ENCODE peak calls at places on chromosomes 11 and 22, in four cellular contexts. One of them, this sample, is unnamed. For H3K9me3, the result is how much of the 10 kb centered on the place peaks cover.

GRCh38 chr22:38412435-38413084 is 42.4 kb downstream of the KCNJ4 start:
- DNase-seq in HCT116: no peak
- DNase-seq in K562: peak
- DNase-seq in GM12878: no peak
- DNase-seq in this sample: no peak

GRCh38 chr11:77039491-77040400 is 5.5 kb downstream of the B3GNT6 start:
- DNase-seq in GM12878: no peak
- DNase-seq in K562: no peak
- DNase-seq in HCT116: no peak
- DNase-seq in this sample: no peak

GRCh38 chr11:114121744-114122504 is 62.4 kb downstream of the ZBTB16 start:
- DNase-seq in HCT116: no peak
- DNase-seq in K562: no peak
- DNase-seq in GM12878: no peak
- DNase-seq in this sample: no peak

GRCh38 chr22:40764743-40765441 is 54.3 kb downstream of the SLC25A17 start:
- DNase-seq in GM12878: peak
- DNase-seq in HCT116: no peak
- DNase-seq in K562: no peak
- DNase-seq in this sample: no peak

GRCh38 chr11:6755303-6755952 is 16.3 kb downstream of the OR2AG2 start:
- DNase-seq in K562: peak
- DNase-seq in GM12878: no peak
- DNase-seq in HCT116: peak
- DNase-seq in this sample: no peak

GRCh38 chr11:125072210-125072960 is 9.3 kb downstream of the SLC37A2 start:
- DNase-seq in HCT116: no peak
- DNase-seq in K562: no peak
- DNase-seq in GM12878: peak
- DNase-seq in this sample: no peak

GRCh38 chr11:12134239-12134590 is 23.8 kb downstream of the MICAL2 start:
- DNase-seq in K562: no peak
- DNase-seq in HCT116: no peak
- DNase-seq in GM12878: no peak
- DNase-seq in this sample: no peak

GRCh38 chr11:12108875-12109453 is 1.4 kb upstream of the MICAL2 start:
- DNase-seq in GM12878: no peak
- DNase-seq in K562: no peak
- DNase-seq in HCT116: no peak
- DNase-seq in this sample: no peak

GRCh38 chr22:17972385-17973181 is 51.8 kb downstream of the MICAL3 start:
- DNase-seq in GM12878: no peak
- DNase-seq in HCT116: no peak
- DNase-seq in K562: no peak
- DNase-seq in this sample: no peak

GRCh38 chr11:125890447-125891100 is 3.1 kb downstream of the HYLS1 start:
- DNase-seq in HCT116: no peak
- DNase-seq in K562: no peak
- DNase-seq in GM12878: no peak
- DNase-seq in this sample: no peak

GRCh38 chr11:62553839-62554361 is 7.3 kb upstream of the AHNAK start:
- DNase-seq in K562: no peak
- DNase-seq in GM12878: no peak
- DNase-seq in HCT116: peak
- DNase-seq in this sample: peak

GRCh38 chr22:37335819-37336199 is 53.5 kb downstream of the CYTH4 start:
- DNase-seq in K562: no peak
- DNase-seq in GM12878: no peak
- DNase-seq in HCT116: no peak
- DNase-seq in this sample: no peak

GRCh38 chr11:46010100-46010499 is 87.6 kb downstream of the LARGE2 start:
- DNase-seq in GM12878: no peak
- DNase-seq in HCT116: no peak
- DNase-seq in K562: no peak
- DNase-seq in this sample: no peak

GRCh38 chr22:32475428-32476010 is 908 bp downstream of the FBXO7 start:
- DNase-seq in HCT116: peak
- DNase-seq in K562: no peak
- DNase-seq in GM12878: no peak
- DNase-seq in this sample: no peak

GRCh38 chr22:21444701-21445436 is 22.3 kb upstream of the TMEM191C start:
- DNase-seq in HCT116: no peak
- DNase-seq in K562: no peak
- DNase-seq in GM12878: no peak
- DNase-seq in this sample: no peak

GRCh38 chr22:19959043-19959586 is 17.5 kb upstream of the TXNRD2 start:
- DNase-seq in K562: peak
- DNase-seq in GM12878: no peak
- DNase-seq in HCT116: peak
- DNase-seq in this sample: no peak

GRCh38 chr22:46934746-46935491 is 172.5 kb downstream of the TBC1D22A start:
- DNase-seq in GM12878: peak
- DNase-seq in K562: peak
- DNase-seq in HCT116: peak
- DNase-seq in this sample: peak

GRCh38 chr11:74871037-74871436 is 77.9 kb downstream of the XRRA1 start:
- DNase-seq in HCT116: no peak
- DNase-seq in K562: no peak
- DNase-seq in GM12878: no peak
- DNase-seq in this sample: no peak

GRCh38 chr11:74863410-74863809 is 85.5 kb downstream of the XRRA1 start:
- DNase-seq in K562: no peak
- DNase-seq in GM12878: no peak
- DNase-seq in HCT116: no peak
- DNase-seq in this sample: no peak

GRCh38 chr11:74860743-74861142 is 88.1 kb downstream of the XRRA1 start:
- DNase-seq in HCT116: no peak
- DNase-seq in K562: no peak
- DNase-seq in GM12878: no peak
- DNase-seq in this sample: no peak

GRCh38 chr11:74870485-74870884 is 78.4 kb downstream of the XRRA1 start:
- DNase-seq in K562: peak
- DNase-seq in GM12878: no peak
- DNase-seq in HCT116: peak
- DNase-seq in this sample: no peak

GRCh38 chr11:74866557-74866956 is 82.3 kb downstream of the XRRA1 start:
- DNase-seq in GM12878: no peak
- DNase-seq in K562: no peak
- DNase-seq in HCT116: no peak
- DNase-seq in this sample: no peak
- H3K9me3 ChIP-seq in GM12878: under half
- H3K9me3 ChIP-seq in K562: under half
- H3K9me3 ChIP-seq in HCT116: under half
- H3K9me3 ChIP-seq in this sample: under half

DNA sequence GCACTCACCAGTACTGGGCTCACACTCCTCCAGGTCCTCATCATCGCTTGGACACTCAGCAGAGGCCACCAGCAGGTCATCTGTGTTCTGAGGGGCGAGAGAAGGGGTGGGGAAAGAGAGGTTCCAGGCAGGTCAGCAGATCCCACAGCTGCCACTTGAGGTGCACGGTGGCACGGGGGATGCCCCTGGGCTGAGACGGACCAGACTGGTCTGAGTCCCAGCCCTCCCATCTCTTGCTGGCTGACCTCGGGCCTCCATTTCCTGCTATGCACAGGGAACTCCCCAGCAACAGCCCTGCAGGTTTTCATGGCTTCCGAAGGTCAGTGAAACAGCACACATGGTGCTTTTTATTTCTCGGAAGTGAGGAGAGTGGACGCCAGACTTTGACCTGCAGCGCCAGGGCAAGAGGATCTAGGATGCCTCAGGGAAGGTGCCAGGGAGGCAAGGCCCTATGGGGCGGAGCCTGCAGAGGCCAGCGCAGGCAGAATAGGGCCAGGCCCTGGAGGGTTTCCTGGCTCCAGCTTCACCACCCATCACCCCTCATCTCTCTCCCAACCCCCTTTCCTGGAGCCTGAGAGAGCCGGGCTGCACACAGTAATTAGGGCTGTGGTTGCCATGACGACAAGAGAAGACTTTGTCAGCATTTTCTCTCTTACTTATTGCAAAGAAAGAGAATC is 29.4 kb downstream of the SLC22A12 start:
- DNase-seq in K562: no peak
- DNase-seq in GM12878: no peak
- DNase-seq in HCT116: no peak
- DNase-seq in this sample: no peak
- TF ChIP-seq POLR2AphosphoS5 in K562: no peak
- TF ChIP-seq POLR2AphosphoS5 in GM12878: no peak
- TF ChIP-seq POLR2AphosphoS5 in HCT116: no peak
- TF ChIP-seq POLR2AphosphoS5 in this sample: no peak

DNA sequence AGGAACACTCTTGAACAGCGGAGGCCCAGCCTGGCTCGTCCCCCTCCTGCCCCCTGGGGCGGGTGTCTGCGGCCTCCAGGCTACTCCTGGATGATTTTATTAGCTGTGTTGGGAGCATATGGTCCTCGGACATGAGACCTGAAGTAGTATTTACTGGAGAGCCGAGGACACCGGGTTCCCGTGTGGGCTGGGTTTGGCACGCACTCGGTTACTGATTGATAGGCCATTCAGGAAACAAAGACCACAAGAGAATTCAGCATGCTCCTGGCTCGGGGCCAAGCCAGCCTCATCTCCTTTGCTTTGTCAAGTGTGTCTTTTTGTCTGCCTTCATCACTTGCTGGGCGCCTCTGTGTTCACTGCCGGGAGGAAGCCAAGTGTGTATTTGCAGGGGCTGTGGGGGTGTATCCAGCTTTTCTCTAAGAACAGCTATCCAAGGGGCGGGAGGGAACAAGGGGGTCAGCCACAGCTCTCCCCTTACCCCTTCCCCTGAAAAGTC is 9.7 kb downstream of the FXYD2 start:
- DNase-seq in GM12878: peak
- DNase-seq in HCT116: no peak
- DNase-seq in K562: no peak
- DNase-seq in this sample: no peak
- TF ChIP-seq SIN3A in GM12878: no peak
- TF ChIP-seq SIN3A in HCT116: no peak
- TF ChIP-seq SIN3A in K562: no peak
- TF ChIP-seq SIN3A in this sample: no peak

DNA sequence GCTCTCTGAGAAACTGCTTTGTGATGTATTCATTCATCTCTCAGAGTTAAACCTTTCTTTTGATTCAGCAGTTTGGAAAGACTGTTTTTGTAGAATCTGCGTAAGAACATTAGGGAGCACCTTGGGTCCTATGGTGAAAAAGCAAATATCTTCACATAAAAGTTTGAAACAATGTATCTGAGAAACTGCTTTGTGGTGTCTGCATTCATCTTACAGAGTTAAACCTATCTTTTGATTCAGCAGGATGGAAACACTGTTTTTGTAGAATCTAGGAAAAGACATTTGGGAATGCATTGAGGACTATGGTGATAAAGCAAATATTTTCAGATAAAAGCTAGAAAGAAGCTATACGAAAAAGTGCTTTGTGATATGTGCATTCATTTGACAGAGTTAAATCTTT is 361.3 kb downstream of the OR4C45 start:
- DNase-seq in HCT116: no peak
- DNase-seq in K562: no peak
- DNase-seq in GM12878: no peak
- DNase-seq in this sample: no peak
- H3K9me3 ChIP-seq in HCT116: half or more
- H3K9me3 ChIP-seq in K562: under half
- H3K9me3 ChIP-seq in GM12878: under half
- H3K9me3 ChIP-seq in this sample: under half

DNA sequence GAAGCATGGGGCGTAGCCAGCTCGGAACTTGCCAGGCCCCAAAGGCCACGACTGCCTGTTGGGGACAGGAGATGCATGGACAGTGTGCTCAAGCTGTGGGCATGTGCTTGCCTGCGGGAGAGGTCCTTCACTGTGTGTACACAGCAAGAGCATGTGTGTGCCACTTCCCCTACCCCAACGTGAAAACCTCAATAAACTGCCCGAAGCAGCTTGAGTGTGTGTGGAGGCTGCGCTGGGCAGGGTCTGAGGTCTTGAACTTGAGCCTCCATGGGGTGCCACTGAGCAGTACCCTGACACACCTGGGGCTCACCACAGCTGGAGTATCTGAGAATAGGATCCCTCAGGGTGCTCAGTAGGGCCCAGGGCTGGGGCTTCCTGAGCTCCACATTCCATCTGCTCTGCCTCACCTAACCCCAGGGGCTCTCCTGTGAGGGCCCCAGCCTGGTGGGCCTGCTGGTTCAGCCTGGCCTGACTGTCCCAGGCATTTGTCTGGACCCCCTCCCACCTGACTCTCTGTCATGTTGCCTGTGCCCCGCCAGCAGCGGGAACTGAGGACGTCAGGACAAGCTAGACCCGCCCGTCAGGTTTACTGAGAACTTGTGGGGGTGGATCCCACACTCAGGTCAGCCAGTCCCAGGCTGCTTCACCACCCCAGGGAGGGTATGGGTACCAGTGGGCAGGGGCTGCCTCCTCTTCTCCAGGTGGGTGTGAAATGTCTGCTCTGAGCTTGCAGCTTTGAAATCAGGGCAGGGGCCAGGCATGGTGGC is 3.2 kb downstream of the RASSF7 start:
- DNase-seq in K562: no peak
- DNase-seq in GM12878: no peak
- DNase-seq in HCT116: no peak
- DNase-seq in this sample: no peak
- TF ChIP-seq POLR2AphosphoS5 in K562: no peak
- TF ChIP-seq POLR2AphosphoS5 in GM12878: no peak
- TF ChIP-seq POLR2AphosphoS5 in HCT116: no peak
- TF ChIP-seq POLR2AphosphoS5 in this sample: no peak

This sample was measured in Panc1.